ENCODE peak calls at places on chromosomes 1 and 21, in seven cellular contexts. F is activated naive CD8-positive, alpha-beta T cell treated with anti-CD3 and anti-CD28 coated beads for 36 hours; T is astrocyte of the cerebellum; D is KBM-7; O is Peyer's patch; Z is LoVo; A is cerebellar cortex. P is an unnamed sample.

GRCh38 chr1:179828554-179829110 is 49.0 kb downstream of the TOR1AIP2 start:
- DNase-seq in F (no peak), T (no peak), D (no peak), O (peak; percentile 31), Z (no peak), A (no peak), P (no peak)

GRCh38 chr1:72366473-72366872 is 84.1 kb upstream of the NEGR1 start:
- DNase-seq in F (peak; percentile 7), T (peak; percentile 42), D (peak; percentile 92), O (no peak), Z (no peak), A (no peak), P (no peak)

GRCh38 chr1:24536391-24536840 is 19.5 kb upstream of the NCMAP start:
- DNase-seq in F (peak; percentile 66), T (peak; percentile 35), D (peak; percentile 82), O (peak; percentile 94), Z (peak; percentile 67), A (no peak), P (peak; percentile 75)

GRCh38 chr21:40466893-40467483 is 380.0 kb downstream of the DSCAM start:
- DNase-seq in F (no peak), T (peak; percentile 19), D (peak; percentile 16), O (no peak), Z (peak; percentile 36), A (peak; percentile 43), P (no peak)

GRCh38 chr1:42081475-42081874 is 71.7 kb upstream of the GUCA2B start:
- DNase-seq in F (no peak), T (no peak), D (no peak), O (peak; percentile 83), Z (peak; percentile 49), A (no peak), P (no peak)

GRCh38 chr1:99647460-99647859 is 1.5 kb downstream of the PALMD start:
- DNase-seq in F (no peak), T (no peak), D (no peak), O (no peak), Z (no peak), A (no peak), P (no peak)

GRCh38 chr1:68346192-68346808 is 103.5 kb downstream of the RPE65 start:
- DNase-seq in F (no peak), T (peak; percentile 19), D (peak; percentile 57), O (no peak), Z (peak; percentile 14), A (peak; percentile 36), P (peak; percentile 34)

GRCh38 chr1:227666286-227666685 is 68.8 kb downstream of the JMJD4 start:
- DNase-seq in F (no peak), T (no peak), D (no peak), O (no peak), Z (no peak), A (no peak), P (no peak)

GRCh38 chr1:202283379-202283844 is 58.3 kb downstream of the UBE2T start:
- DNase-seq in F (peak; percentile 17), T (peak; percentile 86), D (peak; percentile 64), O (peak; percentile 59), Z (no peak), A (no peak), P (peak; percentile 46)

GRCh38 chr1:93602101-93602500 is 79.5 kb downstream of the BCAR3 start:
- DNase-seq in F (no peak), T (no peak), D (no peak), O (peak; percentile 33), Z (no peak), A (no peak), P (no peak)

GRCh38 chr1:156126701-156127534 is 12.4 kb downstream of the LMNA start:
- DNase-seq in F (peak; percentile 87), T (no peak), D (peak; percentile 95), O (peak; percentile 81), Z (peak; percentile 92), A (no peak), P (peak; percentile 84)

GRCh38 chr1:172289448-172289847 is 131.0 kb upstream of the C1orf105 start:
- DNase-seq in F (no peak), T (no peak), D (no peak), O (no peak), Z (no peak), A (no peak), P (no peak)

GRCh38 chr21:43603641-43604504 is 55.4 kb downstream of the HSF2BP start:
- DNase-seq in F (no peak), T (no peak), D (no peak), O (no peak), Z (no peak), A (no peak), P (no peak)

GRCh38 chr1:207963429-207964194 is 52.7 kb upstream of the CD34 start:
- DNase-seq in F (peak; percentile 86), T (peak; percentile 43), D (peak; percentile 90), O (peak; percentile 95), Z (peak; percentile 88), A (peak; percentile 84), P (peak; percentile 76)

GRCh38 chr1:111225717-111226400 is 1.7 kb upstream of the CHI3L2 start:
- DNase-seq in F (no peak), T (peak; percentile 36), D (no peak), O (no peak), Z (no peak), A (no peak), P (no peak)

GRCh38 chr1:86537928-86538695 is 8.8 kb upstream of the CLCA4 start:
- DNase-seq in F (no peak), T (no peak), D (no peak), O (no peak), Z (no peak), A (no peak), P (no peak)

GRCh38 chr1:13764533-13764932 is 64.5 kb downstream of the PRDM2 start:
- DNase-seq in F (no peak), T (peak; percentile 65), D (no peak), O (no peak), Z (no peak), A (no peak), P (no peak)

GRCh38 chr21:42174173-42174572 is 44.8 kb upstream of the ABCG1 start:
- DNase-seq in F (no peak), T (no peak), D (no peak), O (no peak), Z (no peak), A (no peak), P (no peak)

GRCh38 chr1:10339815-10340214 is 59.0 kb upstream of the PGD start:
- DNase-seq in F (no peak), T (peak; percentile 38), D (no peak), O (no peak), Z (no peak), A (peak; percentile 52), P (peak; percentile 9)

GRCh38 chr21:17848228-17848627 is 29.1 kb upstream of the C21orf91 start:
- DNase-seq in F (no peak), T (peak; percentile 96), D (no peak), O (peak; percentile 58), Z (peak; percentile 19), A (no peak), P (peak; percentile 98)

GRCh38 chr21:37855568-37856391 is 60.5 kb downstream of the KCNJ6 start:
- DNase-seq in F (no peak), T (peak; percentile 62), D (no peak), O (no peak), Z (no peak), A (peak; percentile 74), P (no peak)

GRCh38 chr1:86773331-86774288 is 69.2 kb downstream of the SH3GLB1 start:
- DNase-seq in F (no peak), T (no peak), D (no peak), O (no peak), Z (peak; percentile 35), A (no peak), P (no peak)

P was measured in foreskin melanocyte.